ENCODE peak calls at places on chromosomes 3 and 15, in six cellular contexts. One of them, this sample, is unnamed.

GRCh38 chr3:1613962-1614361 is 484.7 kb upstream of the CNTN4 start:
- DNase-seq in glutamatergic neuron: no peak
- DNase-seq in heart left ventricle: no peak
- DNase-seq in HCT116: no peak
- DNase-seq in tibial artery: no peak
- DNase-seq in breast epithelium: no peak
- DNase-seq in this sample: no peak

GRCh38 chr3:44000586-44000985 is 241.1 kb upstream of the TOPAZ1 start:
- DNase-seq in heart left ventricle: no peak
- DNase-seq in breast epithelium: no peak
- DNase-seq in tibial artery: no peak
- DNase-seq in glutamatergic neuron: no peak
- DNase-seq in HCT116: no peak
- DNase-seq in this sample: no peak

GRCh38 chr15:68420186-68420684 is 11.7 kb downstream of the ITGA11 start:
- DNase-seq in HCT116: no peak
- DNase-seq in breast epithelium: peak
- DNase-seq in glutamatergic neuron: no peak
- DNase-seq in heart left ventricle: peak
- DNase-seq in tibial artery: peak
- DNase-seq in this sample: peak

GRCh38 chr15:51263726-51264125 is 74.7 kb downstream of the CYP19A1 start:
- DNase-seq in heart left ventricle: no peak
- DNase-seq in glutamatergic neuron: no peak
- DNase-seq in HCT116: no peak
- DNase-seq in tibial artery: no peak
- DNase-seq in breast epithelium: no peak
- DNase-seq in this sample: no peak

GRCh38 chr3:190424478-190425439 is 24.9 kb downstream of the TMEM207 start:
- DNase-seq in glutamatergic neuron: peak
- DNase-seq in heart left ventricle: peak
- DNase-seq in breast epithelium: peak
- DNase-seq in HCT116: peak
- DNase-seq in tibial artery: no peak
- DNase-seq in this sample: no peak

GRCh38 chr15:72057548-72058091 is 60.3 kb downstream of the MYO9A start:
- DNase-seq in heart left ventricle: no peak
- DNase-seq in HCT116: no peak
- DNase-seq in glutamatergic neuron: no peak
- DNase-seq in tibial artery: no peak
- DNase-seq in breast epithelium: no peak
- DNase-seq in this sample: no peak

GRCh38 chr3:14371573-14372474 is 30.6 kb upstream of the SLC6A6 start:
- DNase-seq in glutamatergic neuron: no peak
- DNase-seq in breast epithelium: peak
- DNase-seq in HCT116: peak
- DNase-seq in heart left ventricle: peak
- DNase-seq in tibial artery: peak
- DNase-seq in this sample: no peak

GRCh38 chr3:23806322-23807160 is 786 bp downstream of the UBE2E1 start:
- DNase-seq in glutamatergic neuron: peak
- DNase-seq in tibial artery: peak
- DNase-seq in breast epithelium: no peak
- DNase-seq in HCT116: no peak
- DNase-seq in heart left ventricle: peak
- DNase-seq in this sample: peak

GRCh38 chr15:101277943-101278564 is 769 bp upstream of the SELENOS start:
- DNase-seq in tibial artery: no peak
- DNase-seq in HCT116: no peak
- DNase-seq in glutamatergic neuron: no peak
- DNase-seq in breast epithelium: no peak
- DNase-seq in heart left ventricle: no peak
- DNase-seq in this sample: no peak

GRCh38 chr3:71389911-71390573 is 193.5 kb downstream of the FOXP1 start:
- DNase-seq in breast epithelium: peak
- DNase-seq in heart left ventricle: peak
- DNase-seq in HCT116: no peak
- DNase-seq in tibial artery: no peak
- DNase-seq in glutamatergic neuron: no peak
- DNase-seq in this sample: no peak

GRCh38 chr15:98635848-98636247 is 12.5 kb upstream of the IGF1R start:
- DNase-seq in heart left ventricle: no peak
- DNase-seq in HCT116: no peak
- DNase-seq in tibial artery: no peak
- DNase-seq in glutamatergic neuron: no peak
- DNase-seq in breast epithelium: no peak
- DNase-seq in this sample: no peak

GRCh38 chr3:184662192-184662591 is 49.7 kb downstream of the MAGEF1 start:
- DNase-seq in glutamatergic neuron: no peak
- DNase-seq in breast epithelium: no peak
- DNase-seq in heart left ventricle: no peak
- DNase-seq in tibial artery: no peak
- DNase-seq in HCT116: no peak
- DNase-seq in this sample: no peak

GRCh38 chr15:43511012-43511885 is 6.2 kb upstream of the MAP1A start:
- DNase-seq in breast epithelium: no peak
- DNase-seq in HCT116: peak
- DNase-seq in glutamatergic neuron: peak
- DNase-seq in heart left ventricle: no peak
- DNase-seq in tibial artery: peak
- DNase-seq in this sample: no peak

GRCh38 chr3:159616234-159616825 is 372.3 kb upstream of the IL12A start:
- DNase-seq in glutamatergic neuron: peak
- DNase-seq in HCT116: no peak
- DNase-seq in breast epithelium: no peak
- DNase-seq in heart left ventricle: peak
- DNase-seq in tibial artery: peak
- DNase-seq in this sample: peak

GRCh38 chr3:182618981-182619591 is 174.2 kb upstream of the ATP11B start:
- DNase-seq in glutamatergic neuron: no peak
- DNase-seq in tibial artery: no peak
- DNase-seq in heart left ventricle: no peak
- DNase-seq in HCT116: peak
- DNase-seq in breast epithelium: no peak
- DNase-seq in this sample: no peak

GRCh38 chr15:90780916-90781315 is 63.8 kb downstream of the BLM start:
- DNase-seq in glutamatergic neuron: no peak
- DNase-seq in heart left ventricle: no peak
- DNase-seq in HCT116: no peak
- DNase-seq in breast epithelium: no peak
- DNase-seq in tibial artery: no peak
- DNase-seq in this sample: no peak

GRCh38 chr15:51244366-51244977 is 93.9 kb downstream of the CYP19A1 start:
- DNase-seq in tibial artery: no peak
- DNase-seq in breast epithelium: no peak
- DNase-seq in glutamatergic neuron: no peak
- DNase-seq in HCT116: no peak
- DNase-seq in heart left ventricle: no peak
- DNase-seq in this sample: no peak

GRCh38 chr3:197961582-197961945 is 1.5 kb downstream of the LMLN start:
- DNase-seq in heart left ventricle: no peak
- DNase-seq in HCT116: no peak
- DNase-seq in tibial artery: no peak
- DNase-seq in glutamatergic neuron: no peak
- DNase-seq in breast epithelium: no peak
- DNase-seq in this sample: no peak

GRCh38 chr15:68154923-68155559 is 50.1 kb downstream of the CALML4 start:
- DNase-seq in breast epithelium: no peak
- DNase-seq in HCT116: peak
- DNase-seq in tibial artery: no peak
- DNase-seq in heart left ventricle: peak
- DNase-seq in glutamatergic neuron: peak
- DNase-seq in this sample: no peak

GRCh38 chr3:40309925-40310635 is 573 bp downstream of the EIF1B start:
- DNase-seq in heart left ventricle: peak
- DNase-seq in glutamatergic neuron: peak
- DNase-seq in tibial artery: peak
- DNase-seq in breast epithelium: peak
- DNase-seq in HCT116: no peak
- DNase-seq in this sample: peak

GRCh38 chr15:45704329-45705249 is 69.8 kb downstream of the SQOR start:
- DNase-seq in glutamatergic neuron: peak
- DNase-seq in heart left ventricle: peak
- DNase-seq in HCT116: no peak
- DNase-seq in breast epithelium: no peak
- DNase-seq in tibial artery: no peak
- DNase-seq in this sample: peak

GRCh38 chr15:97174886-97175540 is 785.5 kb upstream of the ARRDC4 start:
- DNase-seq in glutamatergic neuron: no peak
- DNase-seq in heart left ventricle: no peak
- DNase-seq in breast epithelium: no peak
- DNase-seq in HCT116: no peak
- DNase-seq in tibial artery: no peak
- DNase-seq in this sample: no peak

DNA sequence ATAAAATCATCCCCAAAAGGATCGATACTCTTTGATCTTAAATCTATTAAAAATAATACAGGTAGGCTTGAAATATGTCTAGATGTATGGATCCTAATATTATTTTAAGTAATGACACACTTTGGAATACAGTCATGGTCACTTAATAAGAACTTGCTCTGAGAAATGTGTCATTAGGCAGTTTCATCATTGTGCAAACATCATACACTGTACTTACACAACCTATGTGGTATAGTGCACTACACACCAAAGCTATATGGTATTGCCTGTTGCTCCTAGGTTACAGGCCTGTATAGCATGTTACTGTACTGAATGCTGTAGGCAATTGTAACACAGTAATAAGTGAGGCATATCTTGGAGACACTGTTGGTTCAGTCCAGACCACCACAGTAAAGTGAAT is 307.1 kb downstream of the RAP2B start:
- DNase-seq in HCT116: no peak
- DNase-seq in heart left ventricle: no peak
- DNase-seq in glutamatergic neuron: no peak
- DNase-seq in breast epithelium: no peak
- DNase-seq in tibial artery: no peak
- DNase-seq in this sample: no peak
- TF ChIP-seq CTCF in HCT116: no peak
- TF ChIP-seq CTCF in heart left ventricle: no peak
- TF ChIP-seq CTCF in glutamatergic neuron: no peak
- TF ChIP-seq CTCF in breast epithelium: no peak
- TF ChIP-seq CTCF in tibial artery: no peak
- TF ChIP-seq CTCF in this sample: no peak

DNA sequence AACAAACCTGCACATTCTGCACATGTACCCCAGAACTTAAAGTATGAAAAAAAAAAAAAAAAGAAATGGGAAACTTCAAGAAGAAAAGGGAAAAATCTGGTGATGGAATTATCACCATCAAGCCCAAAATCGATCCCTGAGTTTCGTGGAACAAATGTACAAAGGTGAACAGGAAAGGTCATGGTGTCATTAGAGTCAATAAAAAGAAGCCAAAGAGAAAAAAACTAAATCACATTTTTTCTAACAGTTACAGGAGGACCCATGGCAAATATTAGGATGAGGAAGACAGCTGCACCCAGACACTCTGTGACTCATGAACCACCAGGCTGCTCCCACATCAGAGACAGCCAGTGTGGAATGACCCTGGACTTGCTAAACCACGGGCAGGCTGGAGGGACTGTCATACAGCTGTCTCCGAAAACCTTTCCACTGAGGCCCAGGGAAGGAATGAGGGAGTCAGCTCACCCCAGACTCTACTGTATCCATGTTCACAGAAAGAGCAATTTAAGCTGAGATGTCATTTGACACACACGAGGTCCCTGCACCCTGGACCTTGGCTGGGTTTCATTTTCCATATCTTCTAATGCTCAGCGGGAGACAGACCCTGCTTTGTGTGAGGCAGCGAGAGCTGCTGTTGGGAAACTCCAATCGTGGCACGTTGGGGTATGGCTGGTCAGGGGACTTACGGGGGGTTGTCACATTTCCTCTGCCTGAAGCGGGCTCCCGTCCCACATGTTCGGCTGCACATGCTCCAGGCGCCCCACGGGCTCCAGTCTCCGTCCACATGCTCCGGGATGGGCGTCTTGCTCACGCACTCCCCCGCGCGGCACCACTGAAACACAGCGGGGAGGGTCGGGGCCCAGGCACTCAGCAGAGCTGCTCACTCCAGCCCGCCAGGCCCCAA is 210.2 kb downstream of the ADAMTS17 start:
- DNase-seq in tibial artery: no peak
- DNase-seq in breast epithelium: no peak
- DNase-seq in HCT116: no peak
- DNase-seq in heart left ventricle: peak
- DNase-seq in glutamatergic neuron: no peak
- DNase-seq in this sample: peak
- TF ChIP-seq CTCF in tibial artery: peak
- TF ChIP-seq CTCF in breast epithelium: no peak
- TF ChIP-seq CTCF in HCT116: no peak
- TF ChIP-seq CTCF in heart left ventricle: peak
- TF ChIP-seq CTCF in glutamatergic neuron: no peak
- TF ChIP-seq CTCF in this sample: no peak

GRCh38 chr3:170043506-170043905 is 5.7 kb downstream of the GPR160 start:
- DNase-seq in heart left ventricle: no peak
- DNase-seq in tibial artery: no peak
- DNase-seq in glutamatergic neuron: no peak
- DNase-seq in breast epithelium: no peak
- DNase-seq in HCT116: no peak
- DNase-seq in this sample: no peak

GRCh38 chr3:170040283-170040907 is 2.6 kb downstream of the GPR160 start:
- DNase-seq in glutamatergic neuron: no peak
- DNase-seq in heart left ventricle: no peak
- DNase-seq in tibial artery: no peak
- DNase-seq in HCT116: no peak
- DNase-seq in breast epithelium: no peak
- DNase-seq in this sample: no peak

GRCh38 chr3:170033489-170033888 is 4.3 kb upstream of the GPR160 start:
- DNase-seq in glutamatergic neuron: no peak
- DNase-seq in HCT116: no peak
- DNase-seq in breast epithelium: no peak
- DNase-seq in tibial artery: no peak
- DNase-seq in heart left ventricle: no peak
- DNase-seq in this sample: no peak

GRCh38 chr3:170037463-170038433 is at the start of gene GPR160:
- DNase-seq in heart left ventricle: peak
- DNase-seq in tibial artery: peak
- DNase-seq in HCT116: peak
- DNase-seq in glutamatergic neuron: peak
- DNase-seq in breast epithelium: peak
- DNase-seq in this sample: peak

GRCh38 chr3:170038434-170039110 is 777 bp downstream of the GPR160 start:
- DNase-seq in tibial artery: no peak
- DNase-seq in glutamatergic neuron: peak
- DNase-seq in HCT116: no peak
- DNase-seq in breast epithelium: no peak
- DNase-seq in heart left ventricle: no peak
- DNase-seq in this sample: no peak
- TF ChIP-seq CTCF in tibial artery: no peak
- TF ChIP-seq CTCF in glutamatergic neuron: no peak
- TF ChIP-seq CTCF in HCT116: peak
- TF ChIP-seq CTCF in breast epithelium: peak
- TF ChIP-seq CTCF in heart left ventricle: no peak
- TF ChIP-seq CTCF in this sample: no peak

DNA sequence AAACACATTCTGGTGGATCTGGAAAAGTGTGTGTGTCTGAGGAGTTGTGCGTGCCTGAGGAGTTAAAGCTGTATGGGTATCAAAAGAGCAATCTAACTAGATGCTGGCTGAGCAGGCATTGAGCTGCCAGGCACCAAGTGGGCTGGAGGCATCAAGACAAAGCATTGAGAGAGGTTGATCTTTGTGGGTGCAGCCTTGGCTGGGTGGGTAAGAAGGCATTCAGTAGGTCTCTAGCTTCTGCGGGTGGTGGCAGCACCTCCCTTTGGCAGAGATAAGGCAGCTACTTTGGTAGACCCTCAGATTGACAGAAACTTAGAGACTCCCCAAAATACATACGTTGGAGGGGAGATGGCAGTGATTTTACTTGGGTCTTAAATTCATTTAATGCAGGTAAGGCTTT is 15.8 kb upstream of the TMEM212 start:
- DNase-seq in breast epithelium: no peak
- DNase-seq in tibial artery: no peak
- DNase-seq in heart left ventricle: no peak
- DNase-seq in HCT116: no peak
- DNase-seq in glutamatergic neuron: no peak
- DNase-seq in this sample: no peak
- TF ChIP-seq CTCF in breast epithelium: no peak
- TF ChIP-seq CTCF in tibial artery: no peak
- TF ChIP-seq CTCF in heart left ventricle: no peak
- TF ChIP-seq CTCF in HCT116: no peak
- TF ChIP-seq CTCF in glutamatergic neuron: no peak
- TF ChIP-seq CTCF in this sample: no peak

This sample was measured in mesothelial cell of epicardium.